ENCODE peak calls at places on chromosomes 13 and 19, in six cellular contexts. H is progenitor cell of endocrine pancreas; A is HTR-8/SVneo; U is substantia nigra; Y is Daoy; F is stimulated activated CD8-positive, alpha-beta memory T cell treated with anti-CD3 and anti-CD28 coated beads, Interleukin-4, amount 100 ng/mL, for 1 hour. O is an unnamed sample.

GRCh38 chr13:98317573-98318171 is 140.6 kb upstream of the RNF113B start:
- DNase-seq in U (no peak), Y (no peak), A (no peak), F (no peak), H (no peak), O (no peak)

GRCh38 chr13:21322304-21322965 is 136.7 kb downstream of the ZDHHC20 start:
- DNase-seq in Y (no peak), U (no peak), F (no peak), A (no peak), H (no peak), O (no peak)

GRCh38 chr19:12867120-12868099 is 13.8 kb downstream of the DNASE2 start:
- DNase-seq in F (peak; percentile 51), U (peak; percentile 10), Y (peak; percentile 81), A (peak; percentile 73), H (peak; percentile 76), O (no peak)

GRCh38 chr19:49862411-49863253 is 4.7 kb downstream of the PNKP start:
- DNase-seq in Y (no peak), H (no peak), F (no peak), U (no peak), A (no peak), O (no peak)

GRCh38 chr19:34497112-34497805 is 15.7 kb downstream of the WTIP start:
- DNase-seq in H (no peak), A (no peak), F (no peak), U (no peak), Y (no peak), O (no peak)

GRCh38 chr13:81987677-81988357 is 1646.9 kb upstream of the SPRY2 start:
- DNase-seq in Y (no peak), F (no peak), H (no peak), A (no peak), U (no peak), O (no peak)

GRCh38 chr19:1987197-1988187 is 28.0 kb downstream of the BTBD2 start:
- DNase-seq in A (no peak), U (no peak), Y (no peak), H (no peak), F (no peak), O (no peak)

GRCh38 chr19:1373534-1374249 is 10.0 kb upstream of the NDUFS7 start:
- DNase-seq in H (no peak), U (peak; percentile 57), Y (peak; percentile 67), A (no peak), F (no peak), O (no peak)